ENCODE peak calls at places on chromosomes 5 and 9, in five cellular contexts. T, R, H, M and E are unnamed samples.

GRCh38 chr9:123974471-123974870 is 37.1 kb upstream of the LHX2 start:
- DNase-seq in M (no peak), T (no peak), H (no peak), R (no peak), E (no peak)

GRCh38 chr5:65359981-65360380 is 121.7 kb downstream of the ADAMTS6 start:
- DNase-seq in M (no peak), H (peak), T (no peak), R (no peak), E (peak)

GRCh38 chr5:134396274-134396673 is 15.4 kb downstream of the CDKN2AIPNL start:
- DNase-seq in M (no peak), T (no peak), R (no peak), H (no peak), E (no peak)

GRCh38 chr9:93900971-93901861 is 53.9 kb downstream of the BARX1 start:
- DNase-seq in R (no peak), M (no peak), H (no peak), T (no peak), E (no peak)

GRCh38 chr9:93577045-93577939 is 908 bp downstream of the PHF2 start:
- DNase-seq in R (peak), M (no peak), H (no peak), T (peak), E (no peak)

GRCh38 chr9:125912667-125913066 is 165.5 kb downstream of the PBX3 start:
- DNase-seq in T (no peak), H (no peak), M (no peak), R (no peak), E (no peak)

GRCh38 chr9:132942541-132943182 is 1.8 kb downstream of the TSC1 start:
- DNase-seq in H (peak), M (no peak), R (no peak), T (peak), E (peak)

GRCh38 chr9:108787664-108788048 is 68.1 kb downstream of the ACTL7B start:
- DNase-seq in M (no peak), R (no peak), T (peak), H (no peak), E (no peak)

GRCh38 chr9:7209990-7210389 is 452.2 kb downstream of the KDM4C start:
- DNase-seq in T (no peak), M (no peak), R (no peak), H (no peak), E (no peak)

GRCh38 chr5:15117691-15118090 is 246.1 kb upstream of the ANKH start:
- DNase-seq in H (no peak), T (no peak), R (no peak), M (no peak), E (no peak)

GRCh38 chr5:173238312-173239232 is 3.6 kb upstream of the NKX2-5 start:
- DNase-seq in M (no peak), R (no peak), T (no peak), H (no peak), E (no peak)
- H3K4me3 ChIP-seq in M (no peak), R (peak), T (no peak), H (no peak), E (peak)

GRCh38 chr5:16713386-16713928 is 96.7 kb upstream of the RETREG1 start:
- DNase-seq in M (peak), R (no peak), H (peak), T (no peak), E (peak)
- TF ChIP-seq CTCF in M (peak), R (no peak), H (no peak), T (no peak), E (peak)

GRCh38 chr9:127122176-127123151 is at the start of gene ANGPTL2:
- DNase-seq in H (peak), R (peak), T (peak), M (peak), E (peak)
- H3K4me3 ChIP-seq in H (peak), R (peak), T (no peak), M (peak), E (peak)

GRCh38 chr5:115243412-115243811 is 19.3 kb downstream of the PGGT1B start:
- DNase-seq in M (no peak), T (peak), H (peak), R (no peak), E (peak)

GRCh38 chr5:115241881-115242642 is 20.6 kb downstream of the PGGT1B start:
- DNase-seq in T (no peak), H (no peak), M (no peak), R (no peak), E (no peak)

DNA sequence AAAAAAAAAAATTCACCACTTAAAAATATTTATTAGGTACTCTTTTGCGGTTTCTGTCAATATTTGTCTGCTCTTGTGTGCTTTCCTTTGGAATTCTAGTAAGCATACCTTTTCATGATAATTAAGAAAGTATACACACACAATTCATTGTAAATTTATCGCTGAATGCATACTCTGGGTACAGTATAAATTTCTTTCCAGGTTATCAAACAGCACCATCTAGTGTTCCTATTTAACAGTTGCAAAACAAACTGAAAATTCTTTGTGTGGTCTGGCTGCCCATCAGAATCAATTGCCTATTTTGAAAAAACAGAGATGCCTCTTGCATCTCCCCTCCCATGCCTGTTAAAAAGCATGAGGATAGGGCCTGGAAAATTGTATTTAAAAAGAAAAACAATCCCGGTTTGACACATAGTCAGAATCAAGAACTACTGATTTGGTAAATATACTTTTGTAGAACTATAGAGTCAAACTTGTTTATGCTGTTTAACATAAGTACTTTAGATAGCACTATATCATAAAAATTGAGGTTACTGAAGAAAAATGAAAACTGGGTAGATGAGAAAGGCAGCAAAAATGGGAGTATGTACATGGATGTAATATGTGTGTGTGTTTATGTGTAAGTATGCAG is 16.2 kb downstream of the PGGT1B start:
- DNase-seq in R (no peak), M (no peak), H (peak), T (peak), E (peak)
- TF ChIP-seq CTCF in R (peak), M (peak), H (peak), T (peak), E (peak)